ENCODE peak calls at places on chromosomes 6 and 20, in seven cellular contexts. T, D, X, R, C, A and N are unnamed samples.

GRCh38 chr6:26234421-26235239 is 130.4 kb upstream of the BTN3A2 start:
- DNase-seq in R (peak; percentile 78), X (peak; percentile 69), C (peak; percentile 94), D (peak; percentile 78), T (peak; percentile 89), A (peak; percentile 66), N (peak; percentile 73)

GRCh38 chr20:21684671-21685070 is 20.8 kb upstream of the PAX1 start:
- DNase-seq in X (no peak), T (no peak), C (no peak), A (no peak), R (no peak), D (no peak), N (no peak)

GRCh38 chr20:14710941-14711340 is 373.5 kb upstream of the FLRT3 start:
- DNase-seq in D (no peak), A (no peak), X (no peak), T (no peak), C (no peak), R (no peak), N (no peak)

GRCh38 chr6:123565529-123565928 is 71.2 kb downstream of the TRDN start:
- DNase-seq in R (no peak), A (no peak), C (no peak), X (no peak), T (no peak), D (no peak), N (no peak)

GRCh38 chr20:39109933-39110818 is 148.0 kb downstream of the DHX35 start:
- DNase-seq in A (no peak), T (no peak), D (no peak), X (no peak), C (no peak), R (no peak), N (no peak)

GRCh38 chr6:35234901-35235300 is 21.1 kb downstream of the SCUBE3 start:
- DNase-seq in C (no peak), A (no peak), R (no peak), X (no peak), T (peak; percentile 4), D (no peak), N (no peak)

GRCh38 chr20:43906505-43907034 is 8.1 kb upstream of the TOX2 start:
- DNase-seq in R (no peak), D (no peak), C (no peak), T (no peak), A (no peak), X (no peak), N (no peak)

GRCh38 chr6:121413831-121414368 is 21.5 kb upstream of the GJA1 start:
- DNase-seq in C (no peak), D (no peak), A (no peak), R (no peak), T (no peak), X (no peak), N (no peak)

GRCh38 chr6:87654117-87654516 is 47.9 kb downstream of the AKIRIN2 start:
- DNase-seq in A (no peak), T (no peak), R (no peak), X (no peak), D (peak; percentile 19), C (no peak), N (no peak)

GRCh38 chr6:91045152-91045551 is 458.3 kb upstream of the MAP3K7 start:
- DNase-seq in T (no peak), C (no peak), D (no peak), A (no peak), X (no peak), R (no peak), N (no peak)

GRCh38 chr6:33599413-33599911 is 19.4 kb upstream of the BAK1 start:
- DNase-seq in T (no peak), D (no peak), C (no peak), X (no peak), R (no peak), A (peak; percentile 39), N (no peak)

GRCh38 chr20:25015986-25016385 is 23.4 kb upstream of the APMAP start:
- DNase-seq in X (no peak), R (no peak), T (peak; percentile 50), A (peak; percentile 22), C (no peak), D (no peak), N (no peak)

GRCh38 chr6:130296854-130297253 is 69.0 kb upstream of the TMEM200A start:
- DNase-seq in X (no peak), A (no peak), T (no peak), R (no peak), D (no peak), C (no peak), N (no peak)
- TF ChIP-seq CTCF in X (no peak), A (no peak), T (no peak), R (peak; percentile 23), D (no peak), C (no peak), N (no peak)

GRCh38 chr6:73036689-73037088 is 188.6 kb downstream of the KHDC1L start:
- DNase-seq in C (no peak), T (no peak), R (no peak), X (no peak), D (no peak), A (no peak), N (no peak)
- TF ChIP-seq CTCF in C (no peak), T (no peak), R (no peak), X (no peak), D (no peak), A (no peak), N (no peak)

DNA sequence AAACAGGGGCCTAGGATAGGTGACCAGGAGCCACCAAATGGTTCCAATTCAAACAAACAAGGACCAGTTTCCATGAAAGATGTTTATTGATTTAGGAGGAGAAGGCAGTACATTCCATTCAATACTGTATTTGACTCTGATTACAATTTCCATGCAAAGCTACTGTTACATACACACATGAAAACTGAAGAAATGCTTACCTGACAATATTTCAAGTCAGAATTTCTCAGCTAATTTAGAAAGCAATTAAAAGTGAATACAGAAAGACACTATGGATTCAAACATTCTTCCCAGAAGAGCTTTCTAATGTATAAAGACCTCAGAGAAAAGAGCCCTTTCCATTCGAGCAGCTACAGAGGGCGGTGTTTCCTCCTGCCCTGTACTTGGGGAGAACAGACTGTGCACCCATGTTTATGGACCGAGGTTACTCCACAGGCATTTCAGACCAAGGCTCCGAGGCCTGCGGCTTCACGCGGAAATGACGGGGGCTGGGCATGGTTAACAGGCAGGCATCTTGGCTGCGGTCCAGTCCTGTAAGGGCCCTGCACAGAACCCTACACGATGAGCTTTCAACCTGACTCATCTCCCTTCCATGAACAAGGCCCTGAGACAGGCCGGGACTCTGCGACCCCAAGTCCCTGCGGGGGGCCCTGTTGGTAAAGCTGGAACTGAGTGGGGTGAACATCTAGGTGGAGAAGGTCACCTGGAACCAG is 25.7 kb upstream of the TCFL5 start:
- DNase-seq in C (peak; percentile 96), T (peak; percentile 94), D (peak; percentile 46), R (peak; percentile 84), X (no peak), A (peak; percentile 67), N (no peak)
- TF ChIP-seq CTCF in C (peak; percentile 38), T (no peak), D (peak; percentile 8), R (peak; percentile 24), X (no peak), A (no peak), N (no peak)

DNA sequence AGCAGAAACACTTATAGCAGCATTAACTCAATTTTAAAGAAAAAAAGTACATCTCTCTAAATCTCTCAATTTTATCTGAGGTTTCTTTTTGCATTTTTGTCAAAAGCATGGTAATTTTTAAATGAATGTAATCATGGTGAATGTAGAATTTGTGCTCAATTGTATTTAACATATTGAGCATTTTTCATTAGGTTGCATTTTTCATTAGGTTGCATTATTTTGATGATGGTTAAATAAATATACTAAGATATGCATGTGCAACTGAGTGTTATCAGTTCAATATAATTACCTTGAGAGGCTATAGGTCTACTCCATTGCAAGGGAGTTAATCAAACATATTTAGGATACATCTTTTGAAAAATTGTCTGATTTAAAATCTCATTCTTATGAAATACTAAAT is 355.1 kb upstream of the SPTLC3 start:
- DNase-seq in D (no peak), T (no peak), A (no peak), C (no peak), R (no peak), X (no peak), N (no peak)
- TF ChIP-seq CTCF in D (no peak), T (no peak), A (no peak), C (no peak), R (no peak), X (no peak), N (no peak)

GRCh38 chr6:157333956-157334355 is 10.6 kb upstream of the TMEM242 start:
- DNase-seq in T (no peak), R (no peak), X (no peak), D (no peak), A (no peak), C (no peak), N (no peak)

GRCh38 chr6:157343732-157344131 is 20.4 kb upstream of the TMEM242 start:
- DNase-seq in A (no peak), D (no peak), R (no peak), X (no peak), C (no peak), T (no peak), N (no peak)

GRCh38 chr6:157335829-157336228 is 12.5 kb upstream of the TMEM242 start:
- DNase-seq in X (no peak), A (no peak), C (no peak), D (no peak), R (no peak), T (no peak), N (no peak)

GRCh38 chr6:157337766-157338165 is 14.4 kb upstream of the TMEM242 start:
- DNase-seq in A (no peak), D (no peak), C (no peak), T (no peak), R (no peak), X (no peak), N (no peak)

DNA sequence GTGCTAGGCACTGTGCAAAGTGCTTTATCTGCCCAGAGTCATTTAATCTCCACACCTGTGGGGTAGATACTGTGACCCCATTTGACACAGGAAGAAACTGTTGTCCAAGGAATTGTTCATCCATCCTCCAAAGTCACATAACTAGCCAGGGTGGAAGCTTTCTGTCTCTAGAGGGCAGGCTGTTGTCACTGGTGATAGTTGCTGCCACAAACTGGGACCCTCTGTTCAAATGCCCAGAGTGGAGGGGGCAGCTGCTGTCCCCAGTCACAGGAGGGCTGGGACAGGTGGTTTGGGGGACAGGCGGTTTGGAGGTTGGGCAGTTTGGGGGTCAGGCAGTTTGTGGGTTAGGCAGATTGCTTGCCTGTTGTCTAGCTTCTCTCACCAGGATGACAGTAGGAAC is 16.1 kb upstream of the TMEM242 start:
- DNase-seq in T (no peak), X (no peak), A (no peak), R (no peak), C (no peak), D (no peak), N (no peak)
- TF ChIP-seq CTCF in T (no peak), X (no peak), A (no peak), R (peak; percentile 49), C (peak; percentile 6), D (peak; percentile 15), N (peak; percentile 39)

GRCh38 chr6:161024364-161024920 is 32.9 kb downstream of the MAP3K4 start:
- DNase-seq in R (no peak), C (no peak), A (no peak), X (no peak), D (no peak), T (no peak), N (no peak)
- TF ChIP-seq CTCF in R (no peak), C (no peak), A (no peak), X (no peak), D (no peak), T (no peak), N (no peak)